ENCODE peak calls at places on chromosomes 11 and 22, in four cellular contexts. H is H9, Z is neuronal stem cell, C is mesenchymal stem cell. V is an unnamed sample. For H3K4me1, the result is how much of the 10 kb centered on the place peaks cover.

GRCh38 chr11:134393638-134394037 is 18.4 kb downstream of the B3GAT1 start:
- DNase-seq in H (no peak), Z (no peak), C (no peak), V (peak)

GRCh38 chr22:23152238-23153114 is 7.2 kb downstream of the RAB36 start:
- DNase-seq in H (no peak), Z (no peak), C (no peak), V (peak)

GRCh38 chr11:71199226-71199815 is 53.1 kb downstream of the SHANK2 start:
- DNase-seq in H (no peak), Z (no peak), C (no peak), V (peak)

GRCh38 chr11:44270403-44271192 is 39.3 kb downstream of the ALX4 start:
- DNase-seq in H (no peak), Z (no peak), C (no peak), V (no peak)

GRCh38 chr22:34036936-34037335 is 116.7 kb upstream of the LARGE1 start:
- DNase-seq in H (no peak), Z (peak), C (no peak), V (no peak)

GRCh38 chr11:132307309-132308020 is 937.0 kb downstream of the NTM start:
- DNase-seq in H (no peak), Z (no peak), C (no peak), V (no peak)

GRCh38 chr11:36155770-36156485 is 133.3 kb downstream of the COMMD9 start:
- DNase-seq in H (no peak), Z (no peak), C (no peak), V (no peak)

GRCh38 chr11:76620471-76620870 is 50.1 kb downstream of the LRRC32 start:
- DNase-seq in H (no peak), Z (no peak), C (peak), V (no peak)

GRCh38 chr11:102309621-102310541 is 7.4 kb upstream of the BIRC3 start:
- DNase-seq in H (peak), Z (no peak), C (no peak), V (no peak)

GRCh38 chr22:39814899-39815298 is 78.7 kb downstream of the ENTHD1 start:
- DNase-seq in H (no peak), Z (no peak), C (peak), V (no peak)

GRCh38 chr11:117180020-117180419 is 1.5 kb downstream of the SIDT2 start:
- DNase-seq in H (peak), Z (no peak), C (peak), V (no peak)

GRCh38 chr11:117176186-117176585 is 2.4 kb upstream of the SIDT2 start:
- DNase-seq in H (no peak), Z (no peak), C (no peak), V (no peak)

GRCh38 chr11:117179048-117179999 is 781 bp downstream of the SIDT2 start:
- DNase-seq in H (peak), Z (no peak), C (peak), V (peak)

GRCh38 chr11:117177534-117178209 is 871 bp upstream of the SIDT2 start:
- DNase-seq in H (no peak), Z (no peak), C (no peak), V (no peak)

GRCh38 chr11:117178210-117179034 is at the start of gene SIDT2:
- DNase-seq in H (peak), Z (peak), C (peak), V (peak)
- H2BK12ac ChIP-seq in H (no peak), Z (peak), C (no peak), V (peak)

DNA sequence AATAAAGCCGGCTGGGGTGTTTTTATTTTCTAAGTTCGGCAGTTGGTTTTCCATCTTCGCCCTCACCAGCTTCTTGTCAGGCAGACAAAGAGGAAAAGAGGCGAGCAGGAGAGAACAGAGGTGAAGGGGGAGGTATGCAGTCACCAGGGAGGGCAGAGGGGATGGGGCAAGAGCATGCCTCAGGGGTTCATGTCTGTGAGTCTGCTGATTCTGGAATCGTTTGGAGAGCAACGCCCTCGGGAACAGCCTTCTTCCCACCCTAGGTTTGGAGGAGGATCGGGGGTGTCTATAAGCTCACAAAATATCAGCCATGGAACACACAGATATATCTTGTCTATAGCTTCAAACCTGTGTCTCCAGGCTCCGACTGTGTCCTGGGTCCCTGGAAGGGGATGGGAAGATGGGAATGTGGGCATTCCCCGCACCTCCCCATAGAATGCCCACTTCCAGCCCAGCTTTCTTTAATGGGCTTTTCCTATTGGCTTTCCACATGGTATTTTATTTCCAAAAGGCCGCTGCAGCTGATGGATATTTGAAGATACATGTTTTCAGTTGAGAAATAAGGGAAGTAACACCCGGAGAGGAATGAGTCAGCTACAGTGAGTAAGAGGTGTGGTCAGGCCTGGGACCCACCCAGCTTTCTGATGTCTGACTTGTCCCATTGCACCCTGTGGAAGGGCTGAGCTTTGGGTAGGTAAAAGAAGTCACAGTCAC is 476.7 kb downstream of the MIAT start:
- DNase-seq in H (no peak), Z (no peak), C (peak), V (peak)
- H3K14ac ChIP-seq in H (no peak), Z (no peak), C (no peak), V (no peak)

DNA sequence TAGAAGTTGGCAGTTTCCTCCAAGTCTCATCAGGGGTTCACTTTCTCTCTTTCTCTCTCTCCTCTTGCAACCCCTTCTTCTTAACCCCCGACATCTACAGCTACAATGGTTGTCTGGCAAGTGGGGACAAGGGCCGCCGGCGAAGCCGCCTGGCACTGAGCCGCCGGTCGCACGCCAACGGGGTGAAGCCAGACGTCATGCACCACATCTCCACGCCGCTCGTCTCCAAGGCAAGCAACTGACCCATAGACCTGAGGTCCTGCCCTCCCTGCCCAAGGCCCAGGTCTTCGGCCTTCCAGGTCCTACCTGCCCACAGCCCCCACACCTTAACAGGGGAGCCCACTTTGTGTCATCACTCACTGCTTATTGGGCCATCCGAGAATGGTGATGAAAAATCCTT is 4.4 kb downstream of the PELI3 start:
- DNase-seq in H (no peak), Z (no peak), C (no peak), V (no peak)
- H3K4me1 ChIP-seq in H (under half), Z (under half), C (under half), V (under half)

DNA sequence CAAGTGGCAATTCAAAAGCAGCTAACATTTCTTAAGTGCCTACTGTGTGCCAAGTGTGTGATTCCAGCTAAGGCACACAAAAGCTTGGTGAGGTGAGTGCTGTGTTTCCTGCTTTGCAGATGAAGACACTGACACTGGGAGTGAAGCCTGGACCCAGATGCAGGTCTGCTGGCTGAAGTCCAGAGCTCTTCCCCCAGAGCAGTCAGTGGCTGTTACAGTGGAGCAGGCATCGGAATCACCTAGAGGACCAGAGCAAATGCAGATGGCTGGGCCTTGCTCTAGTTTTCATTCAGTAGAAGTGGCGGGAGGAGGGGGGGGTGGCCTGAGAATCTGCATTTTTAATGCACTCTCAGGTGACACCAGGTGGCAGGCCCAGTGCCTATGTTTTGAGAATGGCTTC is 342.3 kb downstream of the CADM1 start:
- DNase-seq in H (no peak), Z (no peak), C (no peak), V (no peak)
- H2BK12ac ChIP-seq in H (no peak), Z (no peak), C (no peak), V (no peak)

GRCh38 chr11:99197477-99197876 is 176.7 kb downstream of the CNTN5 start:
- DNase-seq in H (no peak), Z (no peak), C (no peak), V (no peak)
- H3K14ac ChIP-seq in H (no peak), Z (no peak), C (no peak), V (no peak)

GRCh38 chr11:15967166-15967565 is 389.2 kb downstream of the SOX6 start:
- DNase-seq in H (no peak), Z (no peak), C (peak), V (peak)
- H3K4me1 ChIP-seq in H (under half), Z (under half), C (under half), V (under half)

GRCh38 chr22:49942565-49943404 is 17.8 kb upstream of the PIM3 start:
- DNase-seq in H (peak), Z (no peak), C (no peak), V (no peak)
- H2BK12ac ChIP-seq in H (no peak), Z (peak), C (no peak), V (peak)